ENCODE peak calls at places on chromosomes 13 and 19, in four cellular contexts. K is nucleus accumbens; I is stimulated activated CD4-positive, alpha-beta T cell treated with anti-CD3 and anti-CD28 coated beads, Interleukin-1b, Interleukin-23, amount 100 ng/mL, for 1 hour; E is GM03348. S is an unnamed sample.

GRCh38 chr19:33900817-33901216 is 104.1 kb downstream of the KCTD15 start:
- DNase-seq in I (no peak), E (no peak), K (no peak), S (no peak)

GRCh38 chr13:50353651-50354415 is 338.6 kb downstream of the KCNRG start:
- DNase-seq in E (peak), I (no peak), K (no peak), S (no peak)

GRCh38 chr13:97395437-97396136 is 38.4 kb upstream of the RAP2A start:
- DNase-seq in K (no peak), E (peak), I (no peak), S (no peak)

GRCh38 chr13:113049521-113049941 is 56.1 kb upstream of the F7 start:
- DNase-seq in K (no peak), I (no peak), E (peak), S (no peak)

GRCh38 chr19:38047048-38047435 is 140.0 kb downstream of the SIPA1L3 start:
- DNase-seq in I (no peak), K (no peak), E (no peak), S (no peak)

GRCh38 chr19:2577722-2578335 is 101.9 kb downstream of the GADD45B start:
- DNase-seq in E (no peak), I (no peak), K (no peak), S (no peak)

GRCh38 chr19:43488179-43488578 is 16.4 kb downstream of the PHLDB3 start:
- DNase-seq in K (no peak), I (no peak), E (no peak), S (no peak)

GRCh38 chr13:47289578-47289977 is 392.7 kb upstream of the HTR2A start:
- DNase-seq in I (no peak), K (no peak), E (no peak), S (no peak)

GRCh38 chr13:111319998-111320911 is at the start of gene TEX29:
- DNase-seq in I (no peak), E (no peak), K (no peak), S (no peak)

S was measured in NCI-H2227 treated with DMSO at 0.1 percent for 48 hours.